ENCODE peak calls at places on chromosome 13, in five cellular contexts. O, H, U, N and G are unnamed samples.

GRCh38 chr13:108787709-108788394 is 158.4 kb downstream of the MYO16 start:
- DNase-seq in O (no peak), H (no peak), U (no peak), N (no peak), G (no peak)

GRCh38 chr13:72523049-72523448 is 204.4 kb downstream of the MZT1 start:
- DNase-seq in O (no peak), H (no peak), U (no peak), N (no peak), G (no peak)

GRCh38 chr13:33119022-33119735 is 103.0 kb downstream of the KL start:
- DNase-seq in O (peak; percentile 53), H (no peak), U (no peak), N (no peak), G (no peak)

GRCh38 chr13:80379245-80379644 is 38.3 kb upstream of the SPRY2 start:
- DNase-seq in O (peak; percentile 37), H (no peak), U (peak; percentile 17), N (peak; percentile 67), G (no peak)

GRCh38 chr13:111359930-111360329 is 39.5 kb downstream of the TEX29 start:
- DNase-seq in O (no peak), H (no peak), U (no peak), N (no peak), G (no peak)

GRCh38 chr13:80386592-80386991 is 45.7 kb upstream of the SPRY2 start:
- DNase-seq in O (no peak), H (no peak), U (no peak), N (no peak), G (no peak)

GRCh38 chr13:111410232-111411021 is 90.0 kb downstream of the TEX29 start:
- DNase-seq in O (no peak), H (no peak), U (no peak), N (no peak), G (no peak)

GRCh38 chr13:47188802-47189201 is 291.9 kb upstream of the HTR2A start:
- DNase-seq in O (no peak), H (no peak), U (no peak), N (peak; percentile 95), G (peak; percentile 36)

GRCh38 chr13:95809429-95809828 is 132.5 kb downstream of the DNAJC3 start:
- DNase-seq in O (no peak), H (no peak), U (no peak), N (no peak), G (no peak)

GRCh38 chr13:47545630-47546029 is 455.4 kb downstream of the SUCLA2 start:
- DNase-seq in O (no peak), H (no peak), U (no peak), N (no peak), G (no peak)

GRCh38 chr13:59774511-59774911 is 389.2 kb downstream of the DIAPH3 start:
- DNase-seq in O (peak; percentile 78), H (peak; percentile 86), U (peak; percentile 72), N (peak; percentile 84), G (peak; percentile 63)

GRCh38 chr13:101736551-101736950 is 284.1 kb downstream of the ITGBL1 start:
- DNase-seq in O (no peak), H (no peak), U (no peak), N (no peak), G (no peak)

GRCh38 chr13:42486711-42487198 is 87.2 kb upstream of the TNFSF11 start:
- DNase-seq in O (peak; percentile 94), H (no peak), U (peak; percentile 76), N (peak; percentile 62), G (peak; percentile 34)

GRCh38 chr13:85557651-85558050 is 241.6 kb downstream of the SLITRK6 start:
- DNase-seq in O (no peak), H (no peak), U (no peak), N (no peak), G (no peak)

GRCh38 chr13:40940841-40941240 is 78.3 kb downstream of the ELF1 start:
- DNase-seq in O (no peak), H (no peak), U (no peak), N (no peak), G (no peak)

GRCh38 chr13:46350003-46350402 is 37.0 kb downstream of the RUBCNL start:
- DNase-seq in O (no peak), H (no peak), U (no peak), N (no peak), G (no peak)

GRCh38 chr13:43229506-43229905 is 206.1 kb downstream of the DNAJC15 start:
- DNase-seq in O (peak; percentile 70), H (no peak), U (no peak), N (peak; percentile 62), G (no peak)

GRCh38 chr13:107867701-107868661 is 347.4 kb downstream of the LIG4 start:
- DNase-seq in O (peak; percentile 52), H (no peak), U (no peak), N (no peak), G (no peak)

GRCh38 chr13:79936368-79937136 is 404.4 kb downstream of the SPRY2 start:
- DNase-seq in O (peak; percentile 100), H (no peak), U (peak; percentile 100), N (peak; percentile 99), G (peak; percentile 100)

GRCh38 chr13:43767351-43767901 is 19.3 kb downstream of the ENOX1 start:
- DNase-seq in O (no peak), H (no peak), U (no peak), N (no peak), G (no peak)

GRCh38 chr13:54241719-54242118 is 1213.1 kb downstream of the OLFM4 start:
- DNase-seq in O (peak; percentile 0), H (no peak), U (peak; percentile 8), N (no peak), G (no peak)

GRCh38 chr13:26679945-26680516 is 80.6 kb downstream of the GPR12 start:
- DNase-seq in O (peak; percentile 39), H (no peak), U (peak; percentile 85), N (peak; percentile 29), G (no peak)

DNA sequence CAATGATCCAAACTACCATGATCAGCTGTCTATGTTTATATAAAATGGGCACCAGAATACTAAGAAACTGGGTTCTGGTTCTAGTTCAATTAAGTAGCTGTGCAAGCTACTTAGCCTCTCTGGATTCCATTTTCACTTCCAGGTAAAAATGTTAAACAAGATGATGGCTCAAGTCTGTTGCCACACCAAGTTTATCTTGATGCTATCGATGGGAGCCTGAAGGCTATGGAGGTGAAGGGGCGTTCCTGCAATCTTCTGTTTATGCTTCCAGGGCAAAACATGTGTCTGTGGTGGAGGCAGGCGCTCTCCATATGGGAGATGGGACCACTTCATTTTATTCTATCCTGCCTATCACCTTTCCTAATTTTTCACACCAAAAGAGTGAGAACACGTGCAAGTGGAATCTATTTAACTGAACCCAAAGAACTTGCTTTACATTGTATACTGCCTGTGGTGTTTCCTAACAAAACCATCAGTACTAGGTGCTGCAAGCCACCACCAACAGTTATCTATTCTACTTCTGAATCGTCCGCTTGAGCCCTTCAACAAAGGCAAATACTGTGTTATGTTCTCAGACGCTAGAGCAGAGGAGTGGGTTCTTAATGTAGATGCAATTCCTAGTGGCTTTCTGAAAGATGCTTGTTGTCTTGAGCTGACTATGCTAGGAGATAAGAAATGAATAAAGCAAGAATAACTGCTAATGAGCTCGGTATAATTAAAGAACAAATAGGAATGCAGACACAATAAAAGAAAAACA is 70.9 kb downstream of the DOCK9 start:
- DNase-seq in O (no peak), H (no peak), U (no peak), N (no peak), G (no peak)
- H3K4me3 ChIP-seq in O (no peak overlapping the region), H (no peak overlapping the region), U (no peak overlapping the region), N (no peak overlapping the region), G (no peak overlapping the region)

GRCh38 chr13:75481176-75482069 is 546 bp downstream of the TBC1D4 start:
- DNase-seq in O (peak; percentile 37), H (peak; percentile 62), U (no peak), N (peak; percentile 36), G (no peak)

GRCh38 chr13:75485286-75486062 is 3.5 kb upstream of the TBC1D4 start:
- DNase-seq in O (peak; percentile 65), H (no peak), U (no peak), N (peak; percentile 31), G (peak; percentile 21)

GRCh38 chr13:75480691-75481175 is 1.2 kb downstream of the TBC1D4 start:
- DNase-seq in O (peak; percentile 58), H (peak; percentile 88), U (no peak), N (peak; percentile 42), G (no peak)

GRCh38 chr13:75482070-75482819 is at the start of gene TBC1D4:
- DNase-seq in O (peak; percentile 96), H (peak; percentile 95), U (peak; percentile 75), N (peak; percentile 87), G (peak; percentile 44)

DNA sequence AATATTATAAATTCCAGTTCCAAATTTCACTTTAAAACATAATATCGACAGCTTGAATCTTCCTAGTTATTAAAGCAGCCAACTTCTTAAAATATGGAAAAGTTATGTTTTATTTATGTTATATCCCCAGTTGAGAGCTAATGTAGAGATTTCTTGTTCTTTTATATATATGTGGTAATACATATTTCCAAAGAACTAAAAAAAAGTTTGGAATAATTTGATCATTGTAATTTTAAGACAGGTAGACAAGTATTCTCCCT is 781 bp upstream of the TBC1D4 start:
- DNase-seq in O (no peak), H (no peak), U (no peak), N (no peak), G (no peak)
- TF ChIP-seq CTCF in O (no peak), H (no peak), U (no peak), N (no peak), G (no peak)

DNA sequence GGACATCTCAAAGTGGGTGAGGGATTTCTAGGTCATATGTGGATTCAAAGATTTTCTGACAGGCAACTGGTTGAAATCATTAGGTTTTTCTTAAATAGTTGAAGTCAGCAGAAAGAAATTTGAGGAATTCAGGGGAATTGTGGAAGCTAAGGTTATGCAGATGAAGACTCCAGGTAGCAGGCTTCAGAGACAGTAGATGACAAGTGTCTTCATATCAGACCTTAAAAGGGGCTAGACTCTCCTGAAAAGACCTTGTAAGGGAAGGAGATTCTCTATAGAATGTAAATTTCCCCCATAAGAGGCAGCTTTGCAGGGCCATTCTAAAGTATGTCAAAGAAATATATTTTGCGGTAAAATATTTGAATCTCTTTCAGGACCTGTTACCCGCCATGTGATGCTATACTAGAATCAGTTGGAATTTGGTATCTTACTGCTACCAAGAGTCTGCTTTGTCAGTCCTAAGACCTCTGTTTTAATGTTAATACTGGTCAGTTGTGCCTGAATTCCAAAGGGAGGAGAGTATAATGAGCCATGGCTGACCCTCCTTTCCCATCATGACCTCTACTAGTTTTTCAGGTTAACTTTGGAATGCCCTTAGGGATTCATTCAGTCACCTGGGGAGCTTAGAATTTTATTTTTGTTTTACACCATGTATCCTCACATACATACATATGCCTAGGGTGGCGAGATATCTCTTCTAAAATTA is 1115.5 kb upstream of the SLC10A2 start:
- DNase-seq in O (no peak), H (no peak), U (no peak), N (no peak), G (no peak)
- H3K4me3 ChIP-seq in O (no peak overlapping the region), H (no peak overlapping the region), U (no peak overlapping the region), N (no peak overlapping the region), G (no peak overlapping the region)

DNA sequence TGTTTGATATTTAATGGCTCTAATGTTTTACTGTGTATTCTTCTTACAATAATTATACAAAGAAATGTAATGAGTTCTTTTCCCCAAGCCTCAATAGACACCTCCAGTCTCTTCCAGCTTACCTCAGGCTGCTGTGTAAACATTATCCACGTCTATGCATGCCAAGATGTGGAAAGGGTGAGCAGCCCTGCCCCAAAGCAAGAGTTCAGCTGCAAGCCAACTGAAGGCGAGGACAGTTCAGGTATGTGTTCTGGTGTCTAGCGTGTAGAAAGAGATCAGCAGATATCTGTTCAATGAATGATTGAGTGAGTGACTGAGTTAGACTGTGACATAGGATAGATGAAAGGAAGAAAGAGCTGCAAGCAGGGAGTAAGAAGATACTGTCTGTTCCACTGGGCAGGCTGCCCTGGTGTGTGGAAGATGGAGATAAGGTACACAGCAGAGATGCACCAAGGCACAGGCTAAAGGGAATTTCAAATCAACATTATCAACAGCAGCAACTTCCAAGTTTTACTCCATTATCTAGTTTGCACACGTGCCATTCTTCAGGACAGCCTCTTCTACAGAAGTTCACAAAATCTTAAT is 66.0 kb downstream of the LATS2 start:
- DNase-seq in O (no peak), H (no peak), U (no peak), N (no peak), G (no peak)
- TF ChIP-seq CTCF in O (no peak), H (no peak), U (no peak), N (no peak), G (no peak)

GRCh38 chr13:36432106-36432544 is at the start of gene CCNA1:
- DNase-seq in O (no peak), H (no peak), U (no peak), N (no peak), G (no peak)
- H3K4me3 ChIP-seq in O (peak within 1 kb of the TSS; percentile 42), H (no peak within 1 kb of the TSS), U (peak within 1 kb of the TSS; percentile 58), N (peak within 1 kb of the TSS; percentile 25), G (peak within 1 kb of the TSS; percentile 37)